ENCODE peak calls at places on chromosomes 16 and 17, in six cellular contexts. L is natural killer cell, J is cardiac muscle cell, K is lower leg skin, D is type B pancreatic cell, A is transverse colon. F is an unnamed sample.
A peak's percentile ranks its signal among the peaks of the same experiment; 100 is the strongest.

GRCh38 chr17:50365165-50365564 is 7.8 kb downstream of the MRPL27 start:
- DNase-seq in L (no peak), J (no peak), K (no peak), D (no peak), A (no peak), F (no peak)

GRCh38 chr16:67198238-67198734 is 645 bp upstream of the ELMO3 start:
- DNase-seq in L (no peak), J (peak; percentile 15), K (no peak), D (no peak), A (peak; percentile 78), F (no peak)

GRCh38 chr16:55665511-55665910 is 9.7 kb downstream of the SLC6A2 start:
- DNase-seq in L (no peak), J (no peak), K (no peak), D (no peak), A (no peak), F (no peak)

GRCh38 chr17:77726549-77726957 is 231.9 kb upstream of the TNRC6C start:
- DNase-seq in L (no peak), J (no peak), K (peak; percentile 8), D (peak; percentile 55), A (no peak), F (no peak)

GRCh38 chr17:35087731-35088646 is 24.5 kb upstream of the RFFL start:
- DNase-seq in L (peak; percentile 40), J (peak; percentile 70), K (peak; percentile 48), D (no peak), A (peak; percentile 72), F (peak; percentile 46)

GRCh38 chr17:79622201-79622601 is 11.3 kb upstream of the RBFOX3 start:
- DNase-seq in L (no peak), J (no peak), K (no peak), D (peak; percentile 47), A (peak; percentile 7), F (peak; percentile 7)

GRCh38 chr17:17112628-17113200 is 70.5 kb downstream of the MPRIP start:
- DNase-seq in L (no peak), J (no peak), K (no peak), D (no peak), A (no peak), F (no peak)

GRCh38 chr16:87435399-87436224 is 43.5 kb downstream of the MAP1LC3B start:
- DNase-seq in L (no peak), J (no peak), K (no peak), D (no peak), A (no peak), F (no peak)

GRCh38 chr17:42236760-42237159 is 39.4 kb downstream of the STAT5B start:
- DNase-seq in L (no peak), J (no peak), K (no peak), D (no peak), A (no peak), F (no peak)

GRCh38 chr16:22250522-22250921 is 44.4 kb downstream of the EEF2K start:
- DNase-seq in L (no peak), J (no peak), K (no peak), D (no peak), A (no peak), F (no peak)

GRCh38 chr17:428414-428813 is 75.8 kb upstream of the RPH3AL start:
- DNase-seq in L (no peak), J (no peak), K (no peak), D (no peak), A (no peak), F (no peak)

DNA sequence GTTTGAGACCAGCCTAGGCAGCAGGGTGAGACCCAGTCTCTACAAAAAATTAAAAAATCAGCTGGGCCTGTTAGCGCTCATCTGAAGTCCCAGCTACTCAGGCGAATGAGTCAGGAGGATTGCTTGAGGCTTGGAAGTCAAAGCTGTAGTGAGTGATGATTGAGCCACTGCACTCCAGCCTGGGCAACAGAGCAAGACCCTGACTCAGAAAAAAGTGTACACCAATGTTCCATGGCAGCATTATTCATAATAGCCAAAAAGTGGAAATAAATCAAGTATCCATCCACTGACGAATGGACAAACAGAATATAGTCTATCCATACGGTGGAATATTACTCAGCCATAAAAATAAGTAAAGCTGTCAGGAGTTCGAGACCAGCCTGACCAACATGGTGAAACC is 2.6 kb downstream of the NMRAL1 start:
- DNase-seq in L (no peak), J (no peak), K (no peak), D (no peak), A (no peak), F (no peak)
- TF ChIP-seq CTCF in L (no peak), J (no peak), K (no peak), D (no peak), A (no peak), F (no peak)

GRCh38 chr17:37188157-37188556 is 187.6 kb upstream of the C17orf78 start:
- DNase-seq in L (no peak), J (no peak), K (no peak), D (no peak), A (no peak), F (no peak)

GRCh38 chr17:37194208-37194607 is 181.6 kb upstream of the C17orf78 start:
- DNase-seq in L (no peak), J (no peak), K (no peak), D (no peak), A (no peak), F (no peak)

GRCh38 chr17:37187262-37187661 is 188.5 kb upstream of the C17orf78 start:
- DNase-seq in L (no peak), J (no peak), K (no peak), D (no peak), A (no peak), F (no peak)

GRCh38 chr17:37191219-37191618 is 184.6 kb upstream of the C17orf78 start:
- DNase-seq in L (no peak), J (no peak), K (no peak), D (no peak), A (no peak), F (no peak)

GRCh38 chr17:37190493-37190892 is 185.3 kb upstream of the C17orf78 start:
- DNase-seq in L (no peak), J (no peak), K (no peak), D (no peak), A (no peak), F (no peak)
- TF ChIP-seq CTCF in L (no peak), J (peak; percentile 3), K (no peak), D (peak; percentile 64), A (no peak), F (peak; percentile 57)

DNA sequence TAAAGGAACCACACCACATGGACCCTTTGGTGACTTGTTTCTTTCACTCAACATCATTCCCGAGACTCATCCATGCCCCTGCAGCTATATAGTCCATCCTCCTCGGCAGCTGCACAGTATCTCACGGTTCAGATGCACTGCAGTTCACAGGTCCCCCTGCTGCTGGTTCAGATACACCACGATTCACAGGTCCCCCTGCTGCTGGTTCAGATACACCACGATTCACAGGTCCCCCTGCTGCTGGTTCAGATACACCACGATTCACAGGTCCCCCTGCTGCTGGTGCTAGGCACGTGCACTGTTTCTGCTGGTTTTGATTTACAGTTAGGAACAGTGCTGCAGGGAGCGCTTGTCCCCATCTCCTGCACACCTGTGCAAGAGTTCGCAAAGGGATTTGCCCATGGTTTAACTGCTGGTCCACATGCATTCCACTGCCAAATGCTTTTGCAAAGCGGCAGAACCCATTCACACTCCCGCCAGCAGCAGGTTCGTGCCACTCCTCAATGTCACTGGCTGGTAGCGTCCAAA is 3.8 kb downstream of the HSDL1 start:
- DNase-seq in L (no peak), J (no peak), K (no peak), D (no peak), A (no peak), F (no peak)
- TF ChIP-seq CTCF in L (no peak), J (no peak), K (no peak), D (no peak), A (no peak), F (no peak)

GRCh38 chr17:44961921-44962350 is 6.2 kb downstream of the C1QL1 start:
- DNase-seq in L (no peak), J (no peak), K (no peak), D (no peak), A (no peak), F (no peak)
- TF ChIP-seq CTCF in L (no peak), J (no peak), K (no peak), D (no peak), A (no peak), F (no peak)

DNA sequence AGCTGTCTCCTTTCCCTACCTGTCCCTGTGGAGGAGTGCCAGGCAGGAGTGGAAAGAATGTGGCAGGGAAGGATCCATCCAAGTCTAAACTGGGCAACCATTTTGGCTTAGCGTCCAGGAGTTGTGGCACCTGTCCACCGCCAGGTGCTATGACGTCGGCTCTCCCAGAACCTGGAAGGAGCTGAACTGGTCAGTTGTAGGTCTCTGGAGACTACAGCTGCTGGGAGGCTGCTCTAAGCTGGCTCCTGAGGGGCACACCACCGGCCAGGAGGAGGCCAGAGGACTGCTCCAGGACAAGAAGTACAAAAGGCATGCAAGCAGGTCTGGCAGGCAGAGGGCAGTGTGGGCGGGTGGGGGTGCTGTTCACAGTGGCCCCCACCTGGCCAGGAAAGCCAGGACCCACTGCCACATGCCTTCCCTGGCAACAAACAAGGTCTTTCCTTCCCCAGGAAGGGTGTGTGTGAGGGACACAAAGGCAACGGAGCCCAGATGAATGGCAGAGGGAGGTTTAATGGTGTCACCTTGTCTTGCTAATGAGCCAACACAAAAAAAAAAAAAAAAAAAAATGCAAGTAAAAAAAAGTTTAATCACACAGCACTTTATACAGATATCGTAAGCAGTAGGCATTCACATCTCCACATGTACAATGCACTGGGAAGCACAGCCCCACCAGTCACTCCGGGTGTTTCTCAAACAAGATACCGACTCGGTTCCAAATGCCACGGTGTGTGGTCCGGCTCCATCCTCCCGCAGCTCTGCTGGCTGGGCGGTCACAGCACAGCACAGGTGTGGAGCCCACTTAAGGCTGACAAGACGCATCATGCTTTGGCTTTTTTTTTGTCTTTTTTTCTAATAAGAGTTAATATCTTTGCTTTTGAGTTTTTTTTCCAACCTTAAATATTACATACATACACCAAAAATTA is 4.8 kb downstream of the SPHK1 start:
- DNase-seq in L (no peak), J (no peak), K (no peak), D (no peak), A (no peak), F (no peak)
- TF ChIP-seq CTCF in L (no peak), J (no peak), K (no peak), D (no peak), A (no peak), F (no peak)

GRCh38 chr17:46044286-46044928 is 45.4 kb downstream of the STH start:
- DNase-seq in L (peak; percentile 27), J (peak; percentile 85), K (peak; percentile 85), D (no peak), A (peak; percentile 81), F (no peak)
- TF ChIP-seq CTCF in L (peak; percentile 74), J (peak; percentile 85), K (no peak), D (peak; percentile 81), A (peak; percentile 92), F (peak; percentile 54)

GRCh38 chr17:46822388-46822921 is 4.0 kb upstream of the WNT3 start:
- DNase-seq in L (no peak), J (no peak), K (no peak), D (no peak), A (peak; percentile 14), F (no peak)
- TF ChIP-seq CTCF in L (peak; percentile 49), J (peak; percentile 57), K (no peak), D (peak; percentile 75), A (peak; percentile 50), F (peak; percentile 66)

F was measured in mesothelial cell of epicardium.